ENCODE peak calls at places on chromosomes 7 and 10, in four cellular contexts. One of them, this sample, is unnamed.

GRCh38 chr10:80196270-80196949 is 8.9 kb downstream of the ANXA11 start:
- DNase-seq in K562: no peak
- DNase-seq in GM12878: peak
- DNase-seq in HepG2: peak
- DNase-seq in this sample: no peak

GRCh38 chr10:79381804-79382221 is 34.5 kb downstream of the PPIF start:
- DNase-seq in K562: peak
- DNase-seq in HepG2: peak
- DNase-seq in GM12878: no peak
- DNase-seq in this sample: peak

GRCh38 chr10:70440296-70441160 is 953 bp downstream of the NODAL start:
- DNase-seq in HepG2: no peak
- DNase-seq in K562: no peak
- DNase-seq in GM12878: no peak
- DNase-seq in this sample: no peak

GRCh38 chr7:92058040-92058439 is 76.2 kb downstream of the CYP51A1 start:
- DNase-seq in GM12878: peak
- DNase-seq in K562: no peak
- DNase-seq in HepG2: no peak
- DNase-seq in this sample: no peak

GRCh38 chr10:91051834-91052233 is 130.9 kb upstream of the ANKRD1 start:
- DNase-seq in HepG2: no peak
- DNase-seq in K562: no peak
- DNase-seq in GM12878: no peak
- DNase-seq in this sample: no peak

GRCh38 chr10:123640016-123640535 is 26.1 kb upstream of the GPR26 start:
- DNase-seq in K562: no peak
- DNase-seq in HepG2: no peak
- DNase-seq in GM12878: no peak
- DNase-seq in this sample: no peak

GRCh38 chr7:87450706-87451105 is 24.8 kb downstream of the ABCB4 start:
- DNase-seq in GM12878: no peak
- DNase-seq in K562: no peak
- DNase-seq in HepG2: no peak
- DNase-seq in this sample: no peak

GRCh38 chr7:3649250-3649649 is 348.2 kb downstream of the SDK1 start:
- DNase-seq in GM12878: no peak
- DNase-seq in K562: no peak
- DNase-seq in HepG2: no peak
- DNase-seq in this sample: peak

GRCh38 chr10:20608503-20608902 is 288.6 kb downstream of the NEBL start:
- DNase-seq in K562: no peak
- DNase-seq in HepG2: no peak
- DNase-seq in GM12878: no peak
- DNase-seq in this sample: no peak

GRCh38 chr7:101968720-101969466 is 151.5 kb downstream of the CUX1 start:
- DNase-seq in HepG2: no peak
- DNase-seq in K562: no peak
- DNase-seq in GM12878: no peak
- DNase-seq in this sample: no peak

GRCh38 chr7:1026721-1027151 is 17.6 kb upstream of the GPR146 start:
- DNase-seq in HepG2: no peak
- DNase-seq in K562: no peak
- DNase-seq in GM12878: no peak
- DNase-seq in this sample: no peak

GRCh38 chr10:50260791-50261281 is 9.5 kb upstream of the ASAH2 start:
- DNase-seq in K562: peak
- DNase-seq in GM12878: peak
- DNase-seq in HepG2: peak
- DNase-seq in this sample: no peak

GRCh38 chr7:94295805-94296204 is 98.9 kb upstream of the COL1A2 start:
- DNase-seq in GM12878: no peak
- DNase-seq in HepG2: peak
- DNase-seq in K562: no peak
- DNase-seq in this sample: no peak

GRCh38 chr7:139811106-139811505 is 18.0 kb upstream of the TBXAS1 start:
- DNase-seq in K562: no peak
- DNase-seq in GM12878: no peak
- DNase-seq in HepG2: no peak
- DNase-seq in this sample: no peak

GRCh38 chr10:46033602-46034011 is 3.2 kb upstream of the NCOA4 start:
- DNase-seq in K562: peak
- DNase-seq in HepG2: peak
- DNase-seq in GM12878: no peak
- DNase-seq in this sample: no peak

GRCh38 chr10:19817251-19818046 is 1.2 kb downstream of the PLXDC2 start:
- DNase-seq in GM12878: no peak
- DNase-seq in HepG2: no peak
- DNase-seq in K562: no peak
- DNase-seq in this sample: peak

GRCh38 chr10:62662471-62662870 is 142.0 kb upstream of the ADO start:
- DNase-seq in K562: no peak
- DNase-seq in HepG2: no peak
- DNase-seq in GM12878: no peak
- DNase-seq in this sample: no peak

GRCh38 chr7:32145911-32146310 is 75.7 kb upstream of the PDE1C start:
- DNase-seq in GM12878: no peak
- DNase-seq in HepG2: no peak
- DNase-seq in K562: no peak
- DNase-seq in this sample: no peak

GRCh38 chr7:584122-584465 is 64.4 kb upstream of the PDGFA start:
- DNase-seq in HepG2: no peak
- DNase-seq in K562: no peak
- DNase-seq in GM12878: no peak
- DNase-seq in this sample: no peak

GRCh38 chr10:91201213-91201996 is 19.1 kb upstream of the PCGF5 start:
- DNase-seq in GM12878: peak
- DNase-seq in K562: no peak
- DNase-seq in HepG2: no peak
- DNase-seq in this sample: no peak

GRCh38 chr7:11127988-11128387 is 154.3 kb downstream of the PHF14 start:
- DNase-seq in GM12878: no peak
- DNase-seq in K562: no peak
- DNase-seq in HepG2: no peak
- DNase-seq in this sample: no peak

GRCh38 chr10:122307669-122308486 is 36.8 kb downstream of the BTBD16 start:
- DNase-seq in GM12878: peak
- DNase-seq in HepG2: no peak
- DNase-seq in K562: peak
- DNase-seq in this sample: peak

GRCh38 chr7:23928391-23928790 is 218.4 kb downstream of the STK31 start:
- DNase-seq in GM12878: no peak
- DNase-seq in HepG2: no peak
- DNase-seq in K562: no peak
- DNase-seq in this sample: no peak

GRCh38 chr7:102021841-102022618 is 204.6 kb downstream of the CUX1 start:
- DNase-seq in HepG2: no peak
- DNase-seq in K562: no peak
- DNase-seq in GM12878: no peak
- DNase-seq in this sample: no peak

GRCh38 chr7:142669074-142669654 is 80.1 kb upstream of the PRSS1 start:
- DNase-seq in GM12878: no peak
- DNase-seq in HepG2: no peak
- DNase-seq in K562: peak
- DNase-seq in this sample: no peak

GRCh38 chr10:17851611-17852010 is 42.5 kb downstream of the MRC1 start:
- DNase-seq in K562: no peak
- DNase-seq in GM12878: no peak
- DNase-seq in HepG2: no peak
- DNase-seq in this sample: no peak

GRCh38 chr7:69295971-69296370 is 302.3 kb upstream of the AUTS2 start:
- DNase-seq in GM12878: no peak
- DNase-seq in HepG2: no peak
- DNase-seq in K562: no peak
- DNase-seq in this sample: no peak

GRCh38 chr10:42477170-42477569 is 161.2 kb downstream of the ZNF33B start:
- DNase-seq in K562: no peak
- DNase-seq in GM12878: no peak
- DNase-seq in HepG2: no peak
- DNase-seq in this sample: no peak

GRCh38 chr10:48612241-48612943 is 7.5 kb upstream of the ARHGAP22 start:
- DNase-seq in HepG2: no peak
- DNase-seq in K562: no peak
- DNase-seq in GM12878: no peak
- DNase-seq in this sample: no peak

GRCh38 chr7:155208681-155209477 is 88.8 kb upstream of the INSIG1 start:
- DNase-seq in HepG2: no peak
- DNase-seq in K562: no peak
- DNase-seq in GM12878: no peak
- DNase-seq in this sample: no peak

GRCh38 chr10:52064084-52064845 is 249.8 kb upstream of the DKK1 start:
- DNase-seq in GM12878: no peak
- DNase-seq in HepG2: no peak
- DNase-seq in K562: no peak
- DNase-seq in this sample: no peak

GRCh38 chr10:52066383-52066782 is 247.7 kb upstream of the DKK1 start:
- DNase-seq in HepG2: no peak
- DNase-seq in K562: no peak
- DNase-seq in GM12878: no peak
- DNase-seq in this sample: peak

GRCh38 chr10:52071814-52072213 is 242.3 kb upstream of the DKK1 start:
- DNase-seq in HepG2: no peak
- DNase-seq in K562: no peak
- DNase-seq in GM12878: no peak
- DNase-seq in this sample: no peak

GRCh38 chr10:52063159-52063558 is 250.9 kb upstream of the DKK1 start:
- DNase-seq in K562: no peak
- DNase-seq in HepG2: no peak
- DNase-seq in GM12878: no peak
- DNase-seq in this sample: no peak

GRCh38 chr10:52068485-52068884 is 245.6 kb upstream of the DKK1 start:
- DNase-seq in K562: no peak
- DNase-seq in GM12878: no peak
- DNase-seq in HepG2: no peak
- DNase-seq in this sample: no peak
- TF ChIP-seq TARDBP in K562: no peak
- TF ChIP-seq TARDBP in GM12878: no peak
- TF ChIP-seq TARDBP in HepG2: no peak
- TF ChIP-seq TARDBP in this sample: no peak

GRCh38 chr7:108048422-108048821 is 45.5 kb upstream of the LAMB1 start:
- DNase-seq in K562: no peak
- DNase-seq in HepG2: no peak
- DNase-seq in GM12878: no peak
- DNase-seq in this sample: no peak

GRCh38 chr7:108054537-108054936 is 51.6 kb upstream of the LAMB1 start:
- DNase-seq in K562: no peak
- DNase-seq in HepG2: no peak
- DNase-seq in GM12878: no peak
- DNase-seq in this sample: no peak

GRCh38 chr7:108049962-108050361 is 47.0 kb upstream of the LAMB1 start:
- DNase-seq in GM12878: no peak
- DNase-seq in K562: no peak
- DNase-seq in HepG2: peak
- DNase-seq in this sample: no peak

GRCh38 chr7:108053250-108053649 is 50.3 kb upstream of the LAMB1 start:
- DNase-seq in HepG2: no peak
- DNase-seq in GM12878: no peak
- DNase-seq in K562: no peak
- DNase-seq in this sample: no peak

GRCh38 chr7:108051449-108051848 is 48.5 kb upstream of the LAMB1 start:
- DNase-seq in HepG2: no peak
- DNase-seq in GM12878: no peak
- DNase-seq in K562: no peak
- DNase-seq in this sample: no peak
- TF ChIP-seq TARDBP in HepG2: no peak
- TF ChIP-seq TARDBP in GM12878: no peak
- TF ChIP-seq TARDBP in K562: no peak
- TF ChIP-seq TARDBP in this sample: no peak

GRCh38 chr7:116614509-116615285 is 57.3 kb upstream of the MET start:
- DNase-seq in GM12878: no peak
- DNase-seq in K562: no peak
- DNase-seq in HepG2: no peak
- DNase-seq in this sample: no peak

GRCh38 chr7:116610721-116611120 is 61.3 kb upstream of the MET start:
- DNase-seq in K562: no peak
- DNase-seq in GM12878: no peak
- DNase-seq in HepG2: no peak
- DNase-seq in this sample: no peak

GRCh38 chr7:116607299-116607698 is 64.7 kb upstream of the MET start:
- DNase-seq in HepG2: no peak
- DNase-seq in K562: no peak
- DNase-seq in GM12878: no peak
- DNase-seq in this sample: no peak

DNA sequence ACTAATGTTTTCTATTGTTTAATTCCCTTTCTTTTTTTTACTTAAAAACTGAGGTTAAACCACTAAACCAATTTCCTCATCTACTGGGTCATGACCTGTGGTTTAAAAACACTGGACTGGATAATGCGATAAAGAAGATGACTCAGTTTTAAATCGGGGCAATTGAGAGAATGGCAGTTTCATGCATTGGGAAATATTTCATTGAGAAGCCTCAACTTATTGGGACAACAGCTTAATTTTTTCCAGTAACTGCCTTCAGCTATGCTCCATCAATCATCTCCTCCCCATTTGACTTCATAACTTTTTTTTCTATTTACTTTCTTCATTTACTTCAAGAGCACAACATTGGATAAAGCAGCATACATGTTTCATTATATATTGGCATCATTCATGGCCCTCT is 61.8 kb upstream of the MET start:
- DNase-seq in HepG2: no peak
- DNase-seq in GM12878: no peak
- DNase-seq in K562: no peak
- DNase-seq in this sample: no peak
- TF ChIP-seq TARDBP in HepG2: no peak
- TF ChIP-seq TARDBP in GM12878: no peak
- TF ChIP-seq TARDBP in K562: no peak
- TF ChIP-seq TARDBP in this sample: no peak

GRCh38 chr10:8331896-8332729 is 277.6 kb downstream of the GATA3 start:
- DNase-seq in HepG2: no peak
- DNase-seq in GM12878: no peak
- DNase-seq in K562: no peak
- DNase-seq in this sample: peak

GRCh38 chr10:8331387-8331786 is 276.9 kb downstream of the GATA3 start:
- DNase-seq in GM12878: no peak
- DNase-seq in K562: no peak
- DNase-seq in HepG2: no peak
- DNase-seq in this sample: no peak

GRCh38 chr10:8336629-8337331 is 282.3 kb downstream of the GATA3 start:
- DNase-seq in GM12878: no peak
- DNase-seq in HepG2: peak
- DNase-seq in K562: no peak
- DNase-seq in this sample: no peak

GRCh38 chr10:8334631-8335030 is 280.1 kb downstream of the GATA3 start:
- DNase-seq in GM12878: no peak
- DNase-seq in K562: no peak
- DNase-seq in HepG2: no peak
- DNase-seq in this sample: no peak

DNA sequence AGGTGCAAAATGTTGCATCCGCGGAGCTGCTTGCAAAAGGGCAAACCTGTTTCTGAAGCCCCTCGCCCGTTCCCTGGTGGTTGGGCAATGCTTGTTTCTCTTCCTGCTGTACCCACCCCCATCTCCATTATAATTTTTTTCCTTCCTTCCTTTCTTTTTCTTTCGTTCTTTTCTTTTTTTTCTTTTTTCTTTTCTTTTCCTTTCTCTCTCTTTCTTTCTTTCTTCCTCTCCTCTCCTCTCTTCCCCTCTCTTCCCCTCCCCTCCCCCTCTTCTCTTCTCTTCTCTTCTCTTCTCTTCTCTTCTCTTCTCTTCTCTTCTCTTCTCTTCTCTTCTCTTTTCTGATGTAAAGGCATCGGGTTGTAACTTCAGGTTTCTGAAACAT is 278.2 kb downstream of the GATA3 start:
- DNase-seq in HepG2: no peak
- DNase-seq in GM12878: no peak
- DNase-seq in K562: no peak
- DNase-seq in this sample: no peak
- TF ChIP-seq TARDBP in HepG2: no peak
- TF ChIP-seq TARDBP in GM12878: no peak
- TF ChIP-seq TARDBP in K562: no peak
- TF ChIP-seq TARDBP in this sample: no peak